ENCODE peak calls at places on chromosomes 5 and 9, in eight cellular contexts. R is ACHN, I is choroid plexus epithelial cell, E is astrocyte, S is epithelial cell of prostate, Y is SK-N-SH, C is brain microvascular endothelial cell, U is caudate nucleus. B is an unnamed sample.

GRCh38 chr5:93394301-93394700 is 186.7 kb downstream of the NR2F1-AS1 start:
- DNase-seq in S (no peak), C (no peak), Y (no peak), I (no peak), U (no peak), E (no peak), R (no peak), B (no peak)

GRCh38 chr9:7570107-7570720 is 229.4 kb downstream of the DMAC1 start:
- DNase-seq in R (peak; percentile 61), C (peak; percentile 45), Y (peak; percentile 29), S (no peak), I (peak; percentile 45), E (peak; percentile 6), U (peak; percentile 20), B (peak; percentile 58)

GRCh38 chr5:11797132-11797531 is 107.1 kb downstream of the CTNND2 start:
- DNase-seq in Y (peak; percentile 1), R (no peak), C (no peak), I (no peak), E (no peak), U (no peak), S (no peak), B (no peak)

GRCh38 chr5:53200309-53200708 is 90.8 kb upstream of the MOCS2 start:
- DNase-seq in I (peak; percentile 18), R (no peak), U (no peak), E (no peak), Y (no peak), S (no peak), C (no peak), B (peak; percentile 35)

GRCh38 chr9:123637940-123638634 is 282.1 kb downstream of the CRB2 start:
- DNase-seq in Y (no peak), R (no peak), I (peak; percentile 12), C (no peak), S (no peak), U (no peak), E (peak; percentile 8), B (peak; percentile 27)

GRCh38 chr5:79771387-79771786 is 81.8 kb downstream of the CMYA5 start:
- DNase-seq in S (no peak), I (peak; percentile 8), E (peak; percentile 86), U (no peak), Y (no peak), C (peak; percentile 9), R (no peak), B (no peak)

GRCh38 chr9:126615251-126615790 is 1.6 kb downstream of the LMX1B start:
- DNase-seq in U (no peak), E (no peak), C (no peak), S (no peak), I (peak; percentile 34), Y (no peak), R (no peak), B (no peak)

GRCh38 chr9:127644428-127644827 is 32.4 kb downstream of the STXBP1 start:
- DNase-seq in U (no peak), S (no peak), Y (no peak), C (no peak), E (no peak), R (no peak), I (no peak), B (no peak)

GRCh38 chr9:130241198-130241535 is 24.4 kb upstream of the HMCN2 start:
- DNase-seq in E (no peak), R (no peak), I (no peak), S (no peak), Y (no peak), U (no peak), C (no peak), B (no peak)

GRCh38 chr9:110464321-110464720 is 115.2 kb downstream of the SVEP1 start:
- DNase-seq in I (no peak), S (no peak), E (no peak), C (no peak), Y (no peak), R (no peak), U (no peak), B (no peak)

GRCh38 chr9:1460143-1460769 is 410.1 kb downstream of the DMRT2 start:
- DNase-seq in C (no peak), R (peak; percentile 29), Y (peak; percentile 22), S (no peak), I (no peak), U (no peak), E (no peak), B (no peak)

GRCh38 chr5:120512068-120512467 is 48.0 kb downstream of the PRR16 start:
- DNase-seq in C (no peak), U (no peak), I (peak; percentile 44), Y (no peak), S (no peak), E (no peak), R (no peak), B (no peak)

GRCh38 chr9:14768561-14769234 is 46.2 kb upstream of the CER1 start:
- DNase-seq in Y (peak; percentile 44), R (peak; percentile 55), S (no peak), C (peak; percentile 58), E (peak; percentile 13), I (peak; percentile 77), U (peak; percentile 5), B (peak; percentile 77)

GRCh38 chr9:107180206-107180605 is 102.9 kb upstream of the RAD23B start:
- DNase-seq in U (no peak), R (no peak), S (no peak), I (no peak), E (no peak), C (no peak), Y (peak; percentile 28), B (no peak)

GRCh38 chr5:27311544-27311943 is 273.2 kb upstream of the CDH9 start:
- DNase-seq in C (no peak), I (peak; percentile 48), S (peak; percentile 18), U (no peak), E (peak; percentile 50), R (no peak), Y (no peak), B (no peak)

GRCh38 chr5:55597014-55597981 is 62.5 kb upstream of the PLPP1 start:
- DNase-seq in S (peak; percentile 70), E (peak; percentile 72), Y (no peak), C (peak; percentile 36), R (peak; percentile 26), U (no peak), I (peak; percentile 33), B (peak; percentile 40)

GRCh38 chr5:31364881-31365636 is 166.8 kb downstream of the DROSHA start:
- DNase-seq in U (no peak), I (peak; percentile 53), S (no peak), C (peak; percentile 68), R (no peak), Y (no peak), E (peak; percentile 84), B (no peak)

GRCh38 chr5:138805096-138805495 is 51.9 kb downstream of the CTNNA1 start:
- DNase-seq in R (no peak), Y (no peak), S (no peak), U (no peak), C (no peak), I (no peak), E (peak; percentile 45), B (no peak)

GRCh38 chr5:73943375-73943774 is 317.4 kb downstream of the ARHGEF28 start:
- DNase-seq in I (no peak), Y (no peak), S (no peak), E (peak; percentile 55), U (no peak), C (no peak), R (no peak), B (no peak)

GRCh38 chr5:150278916-150279315 is 10.7 kb downstream of the CAMK2A start:
- DNase-seq in I (peak; percentile 87), R (peak; percentile 59), U (no peak), Y (no peak), E (peak; percentile 90), S (no peak), C (peak; percentile 79), B (no peak)

GRCh38 chr9:76637426-76637825 is 126.8 kb upstream of the PCA3 start:
- DNase-seq in E (no peak), I (no peak), C (no peak), U (no peak), R (no peak), Y (no peak), S (no peak), B (no peak)

GRCh38 chr9:132241840-132242620 is 80.2 kb downstream of the NTNG2 start:
- DNase-seq in U (no peak), S (no peak), Y (peak; percentile 67), R (peak; percentile 25), C (no peak), I (peak; percentile 26), E (no peak), B (no peak)

GRCh38 chr9:88936668-88937067 is 54.6 kb upstream of the S1PR3 start:
- DNase-seq in Y (no peak), R (no peak), C (no peak), I (no peak), S (no peak), E (peak; percentile 22), U (no peak), B (no peak)

GRCh38 chr9:127788337-127789011 is 2.6 kb downstream of the CDK9 start:
- DNase-seq in U (peak; percentile 24), I (no peak), Y (no peak), R (no peak), E (no peak), S (no peak), C (no peak), B (no peak)

GRCh38 chr5:166596043-166596442 is 1695.4 kb upstream of the WWC1 start:
- DNase-seq in E (no peak), I (no peak), R (no peak), U (no peak), C (no peak), Y (no peak), S (no peak), B (no peak)

GRCh38 chr5:35956429-35956828 is 18.0 kb upstream of the CAPSL start:
- DNase-seq in R (peak; percentile 11), Y (no peak), I (no peak), S (no peak), U (no peak), E (no peak), C (no peak), B (no peak)

GRCh38 chr5:55582256-55582655 is 47.5 kb upstream of the PLPP1 start:
- DNase-seq in I (no peak), E (no peak), S (no peak), C (no peak), U (no peak), R (no peak), Y (no peak), B (no peak)

GRCh38 chr9:123415593-123415930 is 59.6 kb downstream of the CRB2 start:
- DNase-seq in U (peak; percentile 39), I (no peak), R (no peak), E (no peak), Y (no peak), S (no peak), C (no peak), B (no peak)

GRCh38 chr9:118305371-118305770 is 601.2 kb downstream of the TLR4 start:
- DNase-seq in I (no peak), U (no peak), C (no peak), E (no peak), Y (no peak), R (no peak), S (no peak), B (no peak)

GRCh38 chr9:132716007-132716406 is 45.7 kb downstream of the GTF3C4 start:
- DNase-seq in U (no peak), E (no peak), I (no peak), R (no peak), C (no peak), S (no peak), Y (no peak), B (no peak)

GRCh38 chr9:129309906-129310305 is 131.8 kb upstream of the IER5L start:
- DNase-seq in I (peak; percentile 15), S (no peak), C (no peak), U (no peak), Y (no peak), E (no peak), R (no peak), B (no peak)

GRCh38 chr5:172841258-172841657 is 7.2 kb downstream of the ERGIC1 start:
- DNase-seq in R (no peak), Y (no peak), I (no peak), E (no peak), S (no peak), U (no peak), C (no peak), B (no peak)

GRCh38 chr9:119968837-119969707 is 599.8 kb upstream of the BRINP1 start:
- DNase-seq in R (peak; percentile 62), E (peak; percentile 46), I (peak; percentile 76), S (no peak), Y (peak; percentile 76), C (peak; percentile 74), U (peak; percentile 82), B (peak; percentile 40)

GRCh38 chr9:104936291-104936690 is 8.3 kb upstream of the ABCA1 start:
- DNase-seq in E (no peak), I (no peak), U (no peak), R (no peak), Y (no peak), C (no peak), S (no peak), B (no peak)

B was measured in endothelial cell of umbilical vein.